ENCODE peak calls at places on chromosomes 6 and 20, in six cellular contexts. One of them, this sample, is unnamed. For H3K27me3, the result is how much of the 10 kb centered on the place peaks cover.

GRCh38 chr6:151059612-151060095 is 180.1 kb upstream of the AKAP12 start:
- DNase-seq in HepG2: no peak
- DNase-seq in breast epithelium: no peak
- DNase-seq in bronchial epithelial cell: peak
- DNase-seq in colonic mucosa: peak
- DNase-seq in body of pancreas: no peak
- DNase-seq in this sample: peak

GRCh38 chr20:51594999-51595532 is 52.5 kb upstream of the NFATC2 start:
- DNase-seq in body of pancreas: peak
- DNase-seq in breast epithelium: peak
- DNase-seq in bronchial epithelial cell: peak
- DNase-seq in HepG2: peak
- DNase-seq in colonic mucosa: peak
- DNase-seq in this sample: peak

GRCh38 chr6:26556263-26557070 is 18.3 kb downstream of the HMGN4 start:
- DNase-seq in body of pancreas: peak
- DNase-seq in HepG2: peak
- DNase-seq in breast epithelium: no peak
- DNase-seq in colonic mucosa: no peak
- DNase-seq in bronchial epithelial cell: peak
- DNase-seq in this sample: peak

GRCh38 chr20:58852559-58853271 is at the start of gene GNAS:
- DNase-seq in bronchial epithelial cell: peak
- DNase-seq in body of pancreas: peak
- DNase-seq in HepG2: peak
- DNase-seq in colonic mucosa: peak
- DNase-seq in breast epithelium: no peak
- DNase-seq in this sample: peak

GRCh38 chr6:169959129-169960002 is 207.9 kb downstream of the ERMARD start:
- DNase-seq in bronchial epithelial cell: peak
- DNase-seq in body of pancreas: peak
- DNase-seq in breast epithelium: peak
- DNase-seq in colonic mucosa: peak
- DNase-seq in HepG2: no peak
- DNase-seq in this sample: no peak

GRCh38 chr6:33091957-33092356 is 16.2 kb downstream of the HLA-DPB1 start:
- DNase-seq in HepG2: peak
- DNase-seq in colonic mucosa: peak
- DNase-seq in body of pancreas: peak
- DNase-seq in breast epithelium: no peak
- DNase-seq in bronchial epithelial cell: no peak
- DNase-seq in this sample: no peak

GRCh38 chr20:59835057-59835447 is 98.4 kb downstream of the SYCP2 start:
- DNase-seq in breast epithelium: no peak
- DNase-seq in bronchial epithelial cell: no peak
- DNase-seq in colonic mucosa: no peak
- DNase-seq in HepG2: no peak
- DNase-seq in body of pancreas: no peak
- DNase-seq in this sample: no peak

GRCh38 chr20:24632581-24632980 is 163.2 kb downstream of the SYNDIG1 start:
- DNase-seq in HepG2: no peak
- DNase-seq in breast epithelium: no peak
- DNase-seq in colonic mucosa: no peak
- DNase-seq in body of pancreas: no peak
- DNase-seq in bronchial epithelial cell: no peak
- DNase-seq in this sample: no peak

GRCh38 chr6:87718662-87719433 is 16.8 kb upstream of the AKIRIN2 start:
- DNase-seq in body of pancreas: no peak
- DNase-seq in HepG2: no peak
- DNase-seq in bronchial epithelial cell: peak
- DNase-seq in colonic mucosa: no peak
- DNase-seq in breast epithelium: no peak
- DNase-seq in this sample: peak

GRCh38 chr6:38725414-38726183 is 10.5 kb downstream of the DNAH8 start:
- DNase-seq in colonic mucosa: no peak
- DNase-seq in bronchial epithelial cell: no peak
- DNase-seq in breast epithelium: no peak
- DNase-seq in HepG2: no peak
- DNase-seq in body of pancreas: no peak
- DNase-seq in this sample: peak

GRCh38 chr20:6241591-6241990 is 118.8 kb upstream of the FERMT1 start:
- DNase-seq in breast epithelium: no peak
- DNase-seq in bronchial epithelial cell: no peak
- DNase-seq in colonic mucosa: no peak
- DNase-seq in body of pancreas: peak
- DNase-seq in HepG2: no peak
- DNase-seq in this sample: no peak

GRCh38 chr20:61879694-61880093 is 186.0 kb downstream of the TAF4 start:
- DNase-seq in breast epithelium: no peak
- DNase-seq in bronchial epithelial cell: no peak
- DNase-seq in body of pancreas: no peak
- DNase-seq in HepG2: no peak
- DNase-seq in colonic mucosa: no peak
- DNase-seq in this sample: no peak

GRCh38 chr6:22526753-22527152 is 42.6 kb upstream of the HDGFL1 start:
- DNase-seq in body of pancreas: no peak
- DNase-seq in breast epithelium: no peak
- DNase-seq in bronchial epithelial cell: no peak
- DNase-seq in colonic mucosa: no peak
- DNase-seq in HepG2: no peak
- DNase-seq in this sample: no peak

GRCh38 chr6:106056738-106057390 is 29.3 kb upstream of the PRDM1 start:
- DNase-seq in colonic mucosa: peak
- DNase-seq in HepG2: no peak
- DNase-seq in body of pancreas: peak
- DNase-seq in breast epithelium: no peak
- DNase-seq in bronchial epithelial cell: peak
- DNase-seq in this sample: no peak

GRCh38 chr6:40588480-40588879 is 1.3 kb upstream of the LRFN2 start:
- DNase-seq in breast epithelium: no peak
- DNase-seq in HepG2: no peak
- DNase-seq in body of pancreas: no peak
- DNase-seq in bronchial epithelial cell: no peak
- DNase-seq in colonic mucosa: no peak
- DNase-seq in this sample: no peak

GRCh38 chr6:25670793-25671513 is 18.9 kb downstream of the SCGN start:
- DNase-seq in body of pancreas: no peak
- DNase-seq in colonic mucosa: no peak
- DNase-seq in bronchial epithelial cell: peak
- DNase-seq in HepG2: no peak
- DNase-seq in breast epithelium: no peak
- DNase-seq in this sample: peak

GRCh38 chr6:163249651-163250101 is 164.8 kb upstream of the QKI start:
- DNase-seq in body of pancreas: no peak
- DNase-seq in bronchial epithelial cell: no peak
- DNase-seq in breast epithelium: no peak
- DNase-seq in HepG2: no peak
- DNase-seq in colonic mucosa: no peak
- DNase-seq in this sample: no peak

GRCh38 chr20:63519765-63520593 is 586 bp upstream of the PPDPF start:
- DNase-seq in colonic mucosa: peak
- DNase-seq in HepG2: no peak
- DNase-seq in bronchial epithelial cell: peak
- DNase-seq in breast epithelium: no peak
- DNase-seq in body of pancreas: peak
- DNase-seq in this sample: peak

GRCh38 chr20:54172856-54173652 is 732 bp downstream of the CYP24A1 start:
- DNase-seq in HepG2: no peak
- DNase-seq in body of pancreas: no peak
- DNase-seq in breast epithelium: no peak
- DNase-seq in colonic mucosa: peak
- DNase-seq in bronchial epithelial cell: no peak
- DNase-seq in this sample: peak

DNA sequence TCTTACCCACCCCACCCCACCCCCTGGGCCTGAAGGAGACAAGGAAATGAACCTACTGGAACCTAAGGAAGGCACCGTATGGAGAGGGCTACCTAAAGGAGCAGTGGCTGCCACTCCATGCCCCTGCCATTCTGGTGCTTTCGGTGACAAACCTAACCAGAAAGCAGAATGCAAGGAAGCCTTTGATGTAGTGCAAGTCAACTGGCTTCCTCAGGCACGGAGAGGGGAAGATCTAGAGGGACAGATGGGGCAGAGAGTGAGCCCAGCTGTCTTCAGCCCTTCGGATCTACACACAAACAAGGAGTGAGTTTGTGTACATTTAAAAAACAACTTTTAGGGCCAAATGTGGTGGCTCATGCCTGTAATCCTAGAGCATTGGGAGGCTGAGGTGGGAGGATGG is 39.5 kb downstream of the PPP1R16B start:
- DNase-seq in bronchial epithelial cell: no peak
- DNase-seq in colonic mucosa: no peak
- DNase-seq in body of pancreas: no peak
- DNase-seq in HepG2: no peak
- DNase-seq in breast epithelium: no peak
- DNase-seq in this sample: no peak
- H3K27me3 ChIP-seq in bronchial epithelial cell: under half
- H3K27me3 ChIP-seq in colonic mucosa: under half
- H3K27me3 ChIP-seq in body of pancreas: under half
- H3K27me3 ChIP-seq in HepG2: under half
- H3K27me3 ChIP-seq in breast epithelium: under half
- H3K27me3 ChIP-seq in this sample: under half

DNA sequence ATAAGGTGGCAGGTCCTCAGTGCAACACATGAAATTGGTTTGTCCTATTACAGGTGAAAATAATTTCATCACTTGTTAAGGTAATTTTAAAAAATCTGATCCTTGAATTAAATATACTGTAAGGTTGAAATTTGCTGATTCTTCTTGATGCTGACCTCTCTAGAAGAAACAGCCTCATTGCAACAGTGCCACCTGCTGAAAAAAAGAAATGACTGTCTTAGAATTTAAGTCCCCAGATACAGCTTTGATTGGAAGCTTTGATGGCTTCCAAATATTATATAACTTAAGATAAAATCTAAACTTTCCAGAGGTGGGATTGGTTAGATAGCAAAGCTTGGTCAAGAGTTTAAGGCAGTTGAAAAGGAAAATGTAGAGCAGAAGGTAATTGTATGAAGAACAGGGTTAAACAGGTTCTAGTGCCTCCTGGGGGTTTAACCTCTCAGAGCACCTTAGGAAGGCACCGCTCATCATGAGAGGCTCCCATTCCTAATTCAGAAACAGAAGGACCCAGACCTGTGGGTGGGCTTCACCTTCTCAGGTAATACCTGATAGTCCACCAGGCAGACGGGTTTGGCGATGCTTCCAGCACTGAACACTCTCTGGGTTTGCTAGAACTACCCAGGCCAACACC is 401.0 kb downstream of the PAX1 start:
- DNase-seq in bronchial epithelial cell: peak
- DNase-seq in body of pancreas: no peak
- DNase-seq in HepG2: peak
- DNase-seq in colonic mucosa: no peak
- DNase-seq in breast epithelium: no peak
- DNase-seq in this sample: no peak
- TF ChIP-seq CTCF in bronchial epithelial cell: peak
- TF ChIP-seq CTCF in body of pancreas: peak
- TF ChIP-seq CTCF in HepG2: peak
- TF ChIP-seq CTCF in colonic mucosa: no peak
- TF ChIP-seq CTCF in breast epithelium: peak
- TF ChIP-seq CTCF in this sample: peak

GRCh38 chr6:30840084-30840921 is 44.0 kb upstream of the DDR1 start:
- DNase-seq in HepG2: no peak
- DNase-seq in colonic mucosa: peak
- DNase-seq in bronchial epithelial cell: no peak
- DNase-seq in body of pancreas: no peak
- DNase-seq in breast epithelium: no peak
- DNase-seq in this sample: no peak
- H3K27me3 ChIP-seq in HepG2: under half
- H3K27me3 ChIP-seq in colonic mucosa: under half
- H3K27me3 ChIP-seq in bronchial epithelial cell: under half
- H3K27me3 ChIP-seq in body of pancreas: under half
- H3K27me3 ChIP-seq in breast epithelium: under half
- H3K27me3 ChIP-seq in this sample: under half

DNA sequence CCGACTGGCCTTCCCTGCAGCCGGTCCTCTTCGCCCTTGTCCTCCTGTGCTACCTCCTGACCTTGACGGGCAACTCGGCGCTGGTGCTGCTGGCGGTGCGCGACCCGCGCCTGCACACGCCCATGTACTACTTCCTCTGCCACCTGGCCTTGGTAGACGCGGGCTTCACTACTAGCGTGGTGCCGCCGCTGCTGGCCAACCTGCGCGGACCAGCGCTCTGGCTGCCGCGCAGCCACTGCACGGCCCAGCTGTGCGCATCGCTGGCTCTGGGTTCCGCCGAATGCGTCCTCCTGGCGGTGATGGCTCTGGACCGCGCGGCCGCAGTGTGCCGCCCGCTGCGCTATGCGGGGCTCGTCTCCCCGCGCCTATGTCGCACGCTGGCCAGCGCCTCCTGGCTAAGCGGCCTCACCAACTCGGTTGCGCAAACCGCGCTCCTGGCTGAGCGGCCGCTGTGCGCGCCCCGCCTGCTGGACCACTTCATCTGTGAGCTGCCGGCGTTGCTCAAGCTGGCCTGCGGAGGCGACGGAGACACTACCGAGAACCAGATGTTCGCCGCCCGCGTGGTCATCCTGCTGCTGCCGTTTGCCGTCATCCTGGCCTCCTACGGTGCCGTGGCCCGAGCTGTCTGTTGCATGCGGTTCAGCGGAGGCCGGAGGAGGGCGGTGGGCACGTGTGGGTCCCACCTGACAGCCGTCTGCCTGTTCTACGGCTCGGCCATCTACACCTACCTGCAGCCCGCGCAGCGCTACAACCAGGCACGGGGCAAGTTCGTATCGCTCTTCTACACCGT is 6.1 kb downstream of the UBD start:
- DNase-seq in HepG2: no peak
- DNase-seq in body of pancreas: peak
- DNase-seq in colonic mucosa: peak
- DNase-seq in breast epithelium: no peak
- DNase-seq in bronchial epithelial cell: peak
- DNase-seq in this sample: peak
- TF ChIP-seq CTCF in HepG2: no peak
- TF ChIP-seq CTCF in body of pancreas: no peak
- TF ChIP-seq CTCF in colonic mucosa: no peak
- TF ChIP-seq CTCF in breast epithelium: no peak
- TF ChIP-seq CTCF in bronchial epithelial cell: no peak
- TF ChIP-seq CTCF in this sample: no peak

GRCh38 chr6:31115941-31116560 is 1.5 kb downstream of the PSORS1C1 start:
- DNase-seq in colonic mucosa: no peak
- DNase-seq in body of pancreas: no peak
- DNase-seq in HepG2: no peak
- DNase-seq in breast epithelium: no peak
- DNase-seq in bronchial epithelial cell: no peak
- DNase-seq in this sample: no peak

GRCh38 chr6:31114970-31115849 is 610 bp downstream of the PSORS1C1 start:
- DNase-seq in bronchial epithelial cell: peak
- DNase-seq in body of pancreas: no peak
- DNase-seq in colonic mucosa: no peak
- DNase-seq in HepG2: peak
- DNase-seq in breast epithelium: no peak
- DNase-seq in this sample: peak

GRCh38 chr6:31118178-31118577 is 2.1 kb downstream of the CDSN start:
- DNase-seq in colonic mucosa: no peak
- DNase-seq in body of pancreas: no peak
- DNase-seq in bronchial epithelial cell: no peak
- DNase-seq in HepG2: no peak
- DNase-seq in breast epithelium: no peak
- DNase-seq in this sample: no peak

GRCh38 chr6:31114540-31114876 is at the start of gene PSORS1C1:
- DNase-seq in body of pancreas: peak
- DNase-seq in colonic mucosa: peak
- DNase-seq in HepG2: peak
- DNase-seq in bronchial epithelial cell: peak
- DNase-seq in breast epithelium: peak
- DNase-seq in this sample: peak

GRCh38 chr6:31116661-31117385 is 2.2 kb downstream of the PSORS1C1 start:
- DNase-seq in bronchial epithelial cell: no peak
- DNase-seq in body of pancreas: no peak
- DNase-seq in colonic mucosa: no peak
- DNase-seq in breast epithelium: no peak
- DNase-seq in HepG2: no peak
- DNase-seq in this sample: no peak
- H3K27me3 ChIP-seq in bronchial epithelial cell: under half
- H3K27me3 ChIP-seq in body of pancreas: under half
- H3K27me3 ChIP-seq in colonic mucosa: under half
- H3K27me3 ChIP-seq in breast epithelium: under half
- H3K27me3 ChIP-seq in HepG2: under half
- H3K27me3 ChIP-seq in this sample: under half

This sample was measured in mammary epithelial cell.